ENCODE peak calls at places on chromosome 1, in nine cellular contexts. One of them, this sample, is unnamed.

GRCh38 chr1:212722270-212722945 is 22.8 kb upstream of the BATF3 start:
- ATAC-seq in heart left ventricle: no peak
- ATAC-seq in sciatic nerve: no peak
- ATAC-seq in aorta: no peak
- ATAC-seq in right cardiac atrium: no peak
- ATAC-seq in activated CD8-positive, alpha-beta T cell treated with anti-CD3 and anti-CD28 coated beads for 36 hours: peak
- ATAC-seq in pancreas: no peak
- ATAC-seq in T-helper 17 cell: no peak
- ATAC-seq in upper lobe of right lung: no peak
- ATAC-seq in this sample: no peak

GRCh38 chr1:23385119-23385621 is 15.5 kb upstream of the ZNF436 start:
- ATAC-seq in right cardiac atrium: no peak
- ATAC-seq in sciatic nerve: no peak
- ATAC-seq in pancreas: no peak
- ATAC-seq in activated CD8-positive, alpha-beta T cell treated with anti-CD3 and anti-CD28 coated beads for 36 hours: no peak
- ATAC-seq in T-helper 17 cell: no peak
- ATAC-seq in heart left ventricle: peak
- ATAC-seq in upper lobe of right lung: no peak
- ATAC-seq in aorta: no peak
- ATAC-seq in this sample: peak

GRCh38 chr1:195097316-195097715 is 1510.9 kb downstream of the KCNT2 start:
- ATAC-seq in upper lobe of right lung: no peak
- ATAC-seq in right cardiac atrium: no peak
- ATAC-seq in activated CD8-positive, alpha-beta T cell treated with anti-CD3 and anti-CD28 coated beads for 36 hours: no peak
- ATAC-seq in T-helper 17 cell: no peak
- ATAC-seq in heart left ventricle: no peak
- ATAC-seq in aorta: no peak
- ATAC-seq in sciatic nerve: no peak
- ATAC-seq in pancreas: no peak
- ATAC-seq in this sample: peak

GRCh38 chr1:212401838-212402582 is 12.7 kb downstream of the PACC1 start:
- ATAC-seq in sciatic nerve: no peak
- ATAC-seq in heart left ventricle: no peak
- ATAC-seq in activated CD8-positive, alpha-beta T cell treated with anti-CD3 and anti-CD28 coated beads for 36 hours: no peak
- ATAC-seq in T-helper 17 cell: no peak
- ATAC-seq in aorta: no peak
- ATAC-seq in upper lobe of right lung: no peak
- ATAC-seq in right cardiac atrium: no peak
- ATAC-seq in pancreas: no peak
- ATAC-seq in this sample: peak

GRCh38 chr1:220151454-220151853 is 57.5 kb downstream of the IARS2 start:
- ATAC-seq in T-helper 17 cell: no peak
- ATAC-seq in heart left ventricle: peak
- ATAC-seq in upper lobe of right lung: peak
- ATAC-seq in sciatic nerve: peak
- ATAC-seq in pancreas: no peak
- ATAC-seq in aorta: peak
- ATAC-seq in activated CD8-positive, alpha-beta T cell treated with anti-CD3 and anti-CD28 coated beads for 36 hours: no peak
- ATAC-seq in right cardiac atrium: peak
- ATAC-seq in this sample: no peak

GRCh38 chr1:2630498-2631135 is 2.2 kb downstream of the MMEL1 start:
- ATAC-seq in heart left ventricle: no peak
- ATAC-seq in pancreas: no peak
- ATAC-seq in activated CD8-positive, alpha-beta T cell treated with anti-CD3 and anti-CD28 coated beads for 36 hours: no peak
- ATAC-seq in T-helper 17 cell: no peak
- ATAC-seq in aorta: no peak
- ATAC-seq in right cardiac atrium: no peak
- ATAC-seq in sciatic nerve: no peak
- ATAC-seq in upper lobe of right lung: no peak
- ATAC-seq in this sample: no peak

GRCh38 chr1:29698033-29698432 is 461.7 kb downstream of the PTPRU start:
- ATAC-seq in aorta: peak
- ATAC-seq in T-helper 17 cell: no peak
- ATAC-seq in pancreas: no peak
- ATAC-seq in activated CD8-positive, alpha-beta T cell treated with anti-CD3 and anti-CD28 coated beads for 36 hours: no peak
- ATAC-seq in sciatic nerve: peak
- ATAC-seq in right cardiac atrium: peak
- ATAC-seq in heart left ventricle: no peak
- ATAC-seq in upper lobe of right lung: peak
- ATAC-seq in this sample: peak

GRCh38 chr1:173204693-173205092 is 2.4 kb downstream of the TNFSF4 start:
- ATAC-seq in sciatic nerve: no peak
- ATAC-seq in upper lobe of right lung: no peak
- ATAC-seq in heart left ventricle: no peak
- ATAC-seq in right cardiac atrium: no peak
- ATAC-seq in T-helper 17 cell: no peak
- ATAC-seq in aorta: no peak
- ATAC-seq in pancreas: no peak
- ATAC-seq in activated CD8-positive, alpha-beta T cell treated with anti-CD3 and anti-CD28 coated beads for 36 hours: no peak
- ATAC-seq in this sample: no peak

GRCh38 chr1:232335751-232336274 is 294.1 kb downstream of the SIPA1L2 start:
- ATAC-seq in sciatic nerve: no peak
- ATAC-seq in upper lobe of right lung: no peak
- ATAC-seq in T-helper 17 cell: no peak
- ATAC-seq in activated CD8-positive, alpha-beta T cell treated with anti-CD3 and anti-CD28 coated beads for 36 hours: no peak
- ATAC-seq in aorta: no peak
- ATAC-seq in pancreas: no peak
- ATAC-seq in right cardiac atrium: no peak
- ATAC-seq in heart left ventricle: no peak
- ATAC-seq in this sample: peak

GRCh38 chr1:222627232-222627631 is 9.3 kb downstream of the MIA3 start:
- ATAC-seq in sciatic nerve: peak
- ATAC-seq in T-helper 17 cell: no peak
- ATAC-seq in activated CD8-positive, alpha-beta T cell treated with anti-CD3 and anti-CD28 coated beads for 36 hours: no peak
- ATAC-seq in upper lobe of right lung: no peak
- ATAC-seq in right cardiac atrium: peak
- ATAC-seq in aorta: peak
- ATAC-seq in heart left ventricle: peak
- ATAC-seq in pancreas: no peak
- ATAC-seq in this sample: no peak

GRCh38 chr1:110466646-110467280 is 15.8 kb downstream of the PROK1 start:
- ATAC-seq in aorta: no peak
- ATAC-seq in pancreas: no peak
- ATAC-seq in sciatic nerve: no peak
- ATAC-seq in right cardiac atrium: peak
- ATAC-seq in T-helper 17 cell: no peak
- ATAC-seq in upper lobe of right lung: peak
- ATAC-seq in heart left ventricle: peak
- ATAC-seq in activated CD8-positive, alpha-beta T cell treated with anti-CD3 and anti-CD28 coated beads for 36 hours: no peak
- ATAC-seq in this sample: no peak

This sample was measured in esophagus mucosa.